ENCODE peak calls at places on chromosomes 13 and 19, in nine cellular contexts. S is epithelial cell of esophagus, L is uterus, G is A549, H is GM13977, X is endothelial cell, V is OCI-LY7, Q is GM20000, Z is endothelial cell of umbilical vein. B is an unnamed sample.

GRCh38 chr13:51282322-51282721 is 57.2 kb upstream of the SERPINE3 start:
- DNase-seq in V (no peak), H (no peak), S (no peak), Z (no peak), Q (no peak), G (no peak), L (no peak), X (no peak), B (no peak)

GRCh38 chr19:3175761-3176714 is 2.5 kb upstream of the S1PR4 start:
- DNase-seq in G (peak), H (no peak), L (no peak), Z (no peak), S (peak), V (no peak), Q (no peak), X (no peak), B (no peak)

GRCh38 chr19:1406818-1407661 is at the start of gene DAZAP1:
- DNase-seq in L (peak), Z (peak), Q (peak), G (peak), V (peak), S (peak), H (peak), X (peak), B (peak)

GRCh38 chr19:48636859-48637448 is at the start of gene DBP:
- DNase-seq in S (no peak), Z (no peak), Q (no peak), X (no peak), L (no peak), V (no peak), G (peak), H (no peak), B (no peak)

GRCh38 chr13:76791290-76791664 is 94.9 kb downstream of the KCTD12 start:
- DNase-seq in S (peak), L (no peak), Z (no peak), G (no peak), Q (no peak), X (no peak), V (no peak), H (no peak), B (no peak)

GRCh38 chr19:15254547-15254946 is 22.3 kb upstream of the EPHX3 start:
- DNase-seq in Z (no peak), H (no peak), L (no peak), G (no peak), Q (no peak), S (no peak), V (no peak), X (no peak), B (no peak)

GRCh38 chr13:101065314-101065713 is 351.0 kb downstream of the NALCN start:
- DNase-seq in G (no peak), Z (no peak), S (no peak), V (no peak), H (no peak), X (no peak), Q (no peak), L (no peak), B (no peak)

GRCh38 chr19:3116621-3117020 is 19.2 kb upstream of the GNA15 start:
- DNase-seq in Z (no peak), L (no peak), S (no peak), Q (no peak), X (no peak), G (no peak), V (no peak), H (no peak), B (no peak)

GRCh38 chr13:112997188-112998135 is 28.4 kb downstream of the MCF2L start:
- DNase-seq in L (no peak), Q (no peak), X (no peak), G (no peak), S (no peak), H (no peak), V (no peak), Z (no peak), B (no peak)

GRCh38 chr13:48977973-48978372 is 2.3 kb downstream of the FNDC3A start:
- DNase-seq in X (no peak), V (peak), S (peak), Q (peak), H (peak), Z (no peak), L (no peak), G (no peak), B (no peak)

GRCh38 chr19:11963566-11964355 is 1.1 kb upstream of the ZNF763 start:
- DNase-seq in X (no peak), S (peak), H (peak), Q (peak), Z (peak), L (peak), G (no peak), V (peak), B (peak)

GRCh38 chr13:109344552-109345157 is 441.7 kb downstream of the IRS2 start:
- DNase-seq in V (no peak), Q (no peak), H (no peak), L (no peak), X (no peak), G (peak), Z (peak), S (peak), B (no peak)

GRCh38 chr19:51029718-51030117 is 3.3 kb upstream of the KLK11 start:
- DNase-seq in X (no peak), G (peak), Q (no peak), V (peak), Z (no peak), S (no peak), H (no peak), L (no peak), B (no peak)

GRCh38 chr13:48316826-48317510 is 13.4 kb downstream of the RB1 start:
- DNase-seq in Z (no peak), L (no peak), H (no peak), G (no peak), X (no peak), S (no peak), Q (no peak), V (no peak), B (no peak)

GRCh38 chr19:10335149-10336053 is 2.1 kb upstream of the RAVER1 start:
- DNase-seq in X (peak), G (no peak), L (no peak), Q (no peak), V (no peak), Z (no peak), S (no peak), H (no peak), B (no peak)

GRCh38 chr19:940591-941291 is 14.9 kb downstream of the ARID3A start:
- DNase-seq in L (peak), H (peak), S (peak), G (peak), Z (peak), V (no peak), Q (peak), X (no peak), B (no peak)

GRCh38 chr19:42229855-42230331 is 9.8 kb downstream of the ZNF526 start:
- DNase-seq in G (peak), X (no peak), H (no peak), Q (no peak), L (no peak), V (no peak), S (no peak), Z (no peak), B (no peak)

GRCh38 chr13:46668302-46668720 is 115.3 kb downstream of the LRCH1 start:
- DNase-seq in G (no peak), H (no peak), S (peak), V (peak), Q (no peak), X (peak), L (peak), Z (peak), B (no peak)

GRCh38 chr19:45250832-45251451 is at the start of gene MARK4:
- DNase-seq in Q (peak), H (peak), Z (peak), X (peak), L (peak), S (peak), G (peak), V (peak), B (peak)

GRCh38 chr13:80577951-80578670 is 237.2 kb upstream of the SPRY2 start:
- DNase-seq in S (peak), Q (no peak), G (peak), V (no peak), L (peak), H (no peak), X (no peak), Z (no peak), B (no peak)

GRCh38 chr13:110119943-110120905 is 186.7 kb downstream of the COL4A1 start:
- DNase-seq in Z (no peak), L (no peak), V (no peak), G (peak), X (no peak), H (no peak), S (peak), Q (no peak), B (no peak)

GRCh38 chr19:16535381-16535780 is 6.9 kb downstream of the CHERP start:
- DNase-seq in H (no peak), V (no peak), X (no peak), Q (no peak), S (no peak), L (no peak), Z (no peak), G (no peak), B (no peak)

GRCh38 chr19:16198363-16198636 is 589 bp downstream of the AP1M1 start:
- DNase-seq in X (peak), H (no peak), V (no peak), Z (peak), Q (no peak), G (no peak), S (no peak), L (no peak), B (no peak)

DNA sequence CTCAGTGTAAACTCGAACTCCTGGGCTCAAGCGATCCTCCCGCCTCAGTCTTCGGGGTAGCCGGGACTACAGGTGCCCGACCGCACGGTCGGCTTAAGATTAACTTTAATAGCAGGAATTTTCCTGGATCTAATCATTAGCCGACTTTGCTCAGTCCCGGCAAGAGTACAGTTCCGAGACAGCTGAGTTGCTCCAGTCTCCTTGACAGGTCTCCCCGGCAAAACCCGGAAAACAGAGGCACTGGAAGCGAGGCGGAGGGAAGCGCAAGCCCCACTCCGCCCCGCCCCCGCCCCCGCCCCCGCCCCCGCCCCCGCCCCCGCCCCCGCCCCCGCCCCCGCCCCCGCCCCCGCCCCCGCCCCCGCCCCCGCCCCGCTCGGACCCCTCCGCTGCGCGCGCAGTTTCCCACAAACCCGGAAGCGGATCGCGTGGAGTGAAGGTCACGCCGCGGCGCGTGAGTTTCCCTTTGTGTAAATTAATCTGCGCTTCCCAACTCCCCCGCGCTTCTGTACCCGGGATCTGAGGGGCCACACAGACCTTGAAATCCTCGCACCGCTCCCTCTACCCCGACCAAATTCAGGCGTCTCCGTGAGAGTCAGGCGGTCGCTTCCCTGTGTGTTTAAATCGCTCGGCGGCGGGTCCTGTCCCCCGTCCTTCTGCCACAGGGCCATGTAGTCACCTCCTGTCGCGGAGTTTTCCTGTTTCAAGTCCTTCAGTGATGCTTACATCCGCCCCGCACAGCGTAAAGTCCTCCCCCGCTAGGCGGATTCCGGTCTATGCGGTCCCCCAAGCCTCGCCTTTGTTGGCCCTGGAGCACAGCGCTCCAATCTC is at the start of gene ZNF480:
- DNase-seq in Q (peak), Z (peak), S (peak), G (peak), V (peak), H (peak), L (peak), X (peak), B (peak)
- TF ChIP-seq CTCF in Q (no peak), Z (peak), S (no peak), G (no peak), V (no peak), H (no peak), L (no peak), X (no peak), B (no peak)

DNA sequence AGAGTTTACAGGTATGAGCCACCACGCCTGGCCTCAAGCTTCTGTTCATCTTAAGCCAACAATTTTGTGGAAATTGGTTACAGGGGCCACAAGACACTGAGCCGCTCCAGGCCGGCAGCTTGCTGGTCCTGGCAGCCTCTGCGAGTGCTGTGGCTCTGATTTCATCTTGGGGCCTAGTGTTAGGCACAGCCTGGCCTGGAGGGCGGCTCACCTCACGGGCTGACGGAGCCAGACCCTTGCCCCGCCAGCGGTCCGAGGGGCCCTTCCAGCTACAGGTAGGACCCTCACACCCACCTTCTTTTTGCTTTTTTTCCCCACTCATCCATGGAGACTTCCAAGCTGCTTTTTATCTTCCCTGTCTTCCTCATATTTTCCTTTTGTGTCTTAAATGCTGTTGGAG is 8.6 kb downstream of the ZNF544 start:
- DNase-seq in G (no peak), Z (no peak), X (no peak), V (no peak), H (no peak), Q (no peak), S (no peak), L (no peak), B (no peak)
- TF ChIP-seq CTCF in G (no peak), Z (no peak), X (no peak), V (no peak), H (no peak), Q (no peak), S (no peak), L (no peak), B (no peak)

GRCh38 chr13:30038884-30039283 is 188.5 kb upstream of the UBL3 start:
- DNase-seq in H (no peak), X (no peak), V (no peak), Z (no peak), L (peak), Q (no peak), S (no peak), G (no peak), B (no peak)
- TF ChIP-seq CTCF in H (no peak), X (no peak), V (no peak), Z (no peak), L (no peak), Q (no peak), S (no peak), G (no peak), B (no peak)

DNA sequence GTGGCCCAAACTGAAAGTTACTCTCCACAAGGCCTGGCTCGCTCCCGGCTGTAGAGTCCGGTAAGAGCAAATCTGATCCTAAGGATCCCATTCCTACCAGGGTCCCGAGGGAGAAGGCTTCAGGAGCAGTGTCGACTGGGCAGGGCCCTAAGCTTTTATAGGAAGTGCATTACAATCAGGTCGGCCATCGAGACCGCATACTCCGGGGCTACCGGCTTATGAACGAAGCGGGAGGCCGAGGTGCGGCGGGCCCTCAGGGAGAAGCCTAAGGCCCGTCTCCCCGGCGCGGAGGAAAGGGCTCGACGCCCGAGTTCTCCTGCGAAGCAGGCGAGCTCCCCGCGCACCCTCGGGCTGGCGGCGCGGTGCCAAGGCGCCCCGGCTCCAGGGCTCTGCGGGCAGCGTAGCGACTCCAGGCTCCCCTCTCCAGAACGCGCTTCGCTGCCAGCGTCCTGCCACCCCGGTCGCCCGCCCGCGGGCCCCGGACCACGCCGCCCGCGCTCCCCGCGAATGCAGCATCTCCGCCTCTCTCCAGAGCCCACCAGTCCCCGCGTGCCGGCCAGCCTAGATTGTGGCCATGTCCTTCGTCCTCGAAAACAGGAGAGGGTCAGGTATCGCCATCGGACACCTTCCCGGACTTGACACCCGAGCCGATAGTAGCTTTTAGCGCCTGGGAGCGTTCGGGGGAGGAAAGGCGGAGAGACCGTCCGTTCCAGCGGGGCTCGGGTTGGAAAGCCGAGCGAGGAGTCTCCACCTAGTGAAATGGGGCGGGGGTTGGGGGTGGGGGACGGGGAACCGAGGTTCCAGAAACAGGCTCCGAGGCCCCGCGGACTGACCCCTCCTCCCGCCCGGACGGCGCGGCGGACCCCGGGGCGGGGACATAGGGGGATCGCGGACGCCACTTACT is 1.3 kb downstream of the EFNB2 start:
- DNase-seq in S (peak), X (peak), G (no peak), L (peak), Q (peak), H (peak), V (no peak), Z (peak), B (peak)
- TF ChIP-seq CTCF in S (no peak), X (no peak), G (no peak), L (no peak), Q (no peak), H (no peak), V (no peak), Z (no peak), B (no peak)

GRCh38 chr13:28138012-28138755 is at the start of gene PAN3:
- DNase-seq in G (peak), V (peak), Z (peak), L (peak), H (peak), S (peak), Q (peak), X (peak), B (peak)
- TF ChIP-seq CTCF in G (no peak), V (peak), Z (no peak), L (peak), H (peak), S (no peak), Q (no peak), X (no peak), B (peak)

GRCh38 chr13:94549241-94550029 is 46.5 kb downstream of the TGDS start:
- DNase-seq in G (peak), V (peak), L (peak), Z (peak), X (peak), H (peak), Q (peak), S (peak), B (peak)
- TF ChIP-seq CTCF in G (no peak), V (no peak), L (peak), Z (no peak), X (no peak), H (no peak), Q (no peak), S (no peak), B (no peak)

B was measured in GM13976.